ENCODE peak calls at places on chromosomes 12 and 14, in eight cellular contexts. One of them, this sample, is unnamed.
A peak's percentile ranks its signal among the peaks of the same experiment; 100 is the strongest.

GRCh38 chr12:130017571-130018449 is 114.0 kb upstream of the TMEM132D start:
- DNase-seq in effector memory CD4-positive, alpha-beta T cell: no peak
- DNase-seq in left ventricle myocardium inferior: no peak
- DNase-seq in stomach: no peak
- DNase-seq in lung: no peak
- DNase-seq in prostate gland: no peak
- DNase-seq in psoas muscle: peak; percentile 44
- DNase-seq in neural progenitor cell: peak; percentile 30
- DNase-seq in this sample: no peak

GRCh38 chr14:79193689-79194477 is 1017.4 kb downstream of the DIO2 start:
- DNase-seq in effector memory CD4-positive, alpha-beta T cell: no peak
- DNase-seq in left ventricle myocardium inferior: no peak
- DNase-seq in stomach: no peak
- DNase-seq in lung: no peak
- DNase-seq in prostate gland: no peak
- DNase-seq in psoas muscle: no peak
- DNase-seq in neural progenitor cell: no peak
- DNase-seq in this sample: no peak

GRCh38 chr12:15336772-15337553 is 14.7 kb downstream of the PTPRO start:
- DNase-seq in effector memory CD4-positive, alpha-beta T cell: no peak
- DNase-seq in left ventricle myocardium inferior: no peak
- DNase-seq in stomach: no peak
- DNase-seq in lung: no peak
- DNase-seq in prostate gland: no peak
- DNase-seq in psoas muscle: no peak
- DNase-seq in neural progenitor cell: no peak
- DNase-seq in this sample: no peak

GRCh38 chr14:42174357-42174756 is 567.7 kb downstream of the LRFN5 start:
- DNase-seq in effector memory CD4-positive, alpha-beta T cell: no peak
- DNase-seq in left ventricle myocardium inferior: no peak
- DNase-seq in stomach: no peak
- DNase-seq in lung: no peak
- DNase-seq in prostate gland: no peak
- DNase-seq in psoas muscle: no peak
- DNase-seq in neural progenitor cell: no peak
- DNase-seq in this sample: no peak

GRCh38 chr14:99342204-99342603 is 70.2 kb upstream of the BCL11B start:
- DNase-seq in effector memory CD4-positive, alpha-beta T cell: no peak
- DNase-seq in left ventricle myocardium inferior: no peak
- DNase-seq in stomach: no peak
- DNase-seq in lung: no peak
- DNase-seq in prostate gland: no peak
- DNase-seq in psoas muscle: no peak
- DNase-seq in neural progenitor cell: no peak
- DNase-seq in this sample: no peak

GRCh38 chr12:69648476-69648875 is 37.8 kb upstream of the LRRC10 start:
- DNase-seq in effector memory CD4-positive, alpha-beta T cell: no peak
- DNase-seq in left ventricle myocardium inferior: no peak
- DNase-seq in stomach: no peak
- DNase-seq in lung: no peak
- DNase-seq in prostate gland: no peak
- DNase-seq in psoas muscle: no peak
- DNase-seq in neural progenitor cell: no peak
- DNase-seq in this sample: no peak

GRCh38 chr14:106883218-106883692 is 1356.9 kb downstream of the TMEM121 start:
- DNase-seq in effector memory CD4-positive, alpha-beta T cell: peak; percentile 28
- DNase-seq in left ventricle myocardium inferior: no peak
- DNase-seq in stomach: no peak
- DNase-seq in lung: no peak
- DNase-seq in prostate gland: no peak
- DNase-seq in psoas muscle: peak; percentile 32
- DNase-seq in neural progenitor cell: no peak
- DNase-seq in this sample: no peak

GRCh38 chr12:2456813-2457186 is 338.0 kb upstream of the FKBP4 start:
- DNase-seq in effector memory CD4-positive, alpha-beta T cell: no peak
- DNase-seq in left ventricle myocardium inferior: no peak
- DNase-seq in stomach: no peak
- DNase-seq in lung: peak; percentile 51
- DNase-seq in prostate gland: no peak
- DNase-seq in psoas muscle: no peak
- DNase-seq in neural progenitor cell: no peak
- DNase-seq in this sample: no peak

GRCh38 chr14:56796259-56796658 is 14.0 kb downstream of the OTX2 start:
- DNase-seq in effector memory CD4-positive, alpha-beta T cell: no peak
- DNase-seq in left ventricle myocardium inferior: no peak
- DNase-seq in stomach: no peak
- DNase-seq in lung: no peak
- DNase-seq in prostate gland: no peak
- DNase-seq in psoas muscle: no peak
- DNase-seq in neural progenitor cell: peak; percentile 41
- DNase-seq in this sample: no peak

GRCh38 chr12:128338344-128338743 is 71.4 kb downstream of the TMEM132C start:
- DNase-seq in effector memory CD4-positive, alpha-beta T cell: no peak
- DNase-seq in left ventricle myocardium inferior: no peak
- DNase-seq in stomach: no peak
- DNase-seq in lung: no peak
- DNase-seq in prostate gland: no peak
- DNase-seq in psoas muscle: no peak
- DNase-seq in neural progenitor cell: peak; percentile 53
- DNase-seq in this sample: no peak

GRCh38 chr14:26132061-26132460 is 465.8 kb downstream of the NOVA1 start:
- DNase-seq in effector memory CD4-positive, alpha-beta T cell: no peak
- DNase-seq in left ventricle myocardium inferior: no peak
- DNase-seq in stomach: no peak
- DNase-seq in lung: no peak
- DNase-seq in prostate gland: no peak
- DNase-seq in psoas muscle: no peak
- DNase-seq in neural progenitor cell: no peak
- DNase-seq in this sample: no peak

GRCh38 chr12:4984971-4985370 is 58.7 kb upstream of the KCNA5 start:
- DNase-seq in effector memory CD4-positive, alpha-beta T cell: no peak
- DNase-seq in left ventricle myocardium inferior: no peak
- DNase-seq in stomach: no peak
- DNase-seq in lung: no peak
- DNase-seq in prostate gland: no peak
- DNase-seq in psoas muscle: no peak
- DNase-seq in neural progenitor cell: no peak
- DNase-seq in this sample: no peak

GRCh38 chr12:124369055-124369900 is 74.4 kb downstream of the RFLNA start:
- DNase-seq in effector memory CD4-positive, alpha-beta T cell: no peak
- DNase-seq in left ventricle myocardium inferior: peak; percentile 92
- DNase-seq in stomach: peak; percentile 96
- DNase-seq in lung: peak; percentile 89
- DNase-seq in prostate gland: peak; percentile 78
- DNase-seq in psoas muscle: peak; percentile 94
- DNase-seq in neural progenitor cell: no peak
- DNase-seq in this sample: no peak

GRCh38 chr14:99242816-99243795 is 28.9 kb downstream of the BCL11B start:
- DNase-seq in effector memory CD4-positive, alpha-beta T cell: no peak
- DNase-seq in left ventricle myocardium inferior: no peak
- DNase-seq in stomach: no peak
- DNase-seq in lung: no peak
- DNase-seq in prostate gland: no peak
- DNase-seq in psoas muscle: no peak
- DNase-seq in neural progenitor cell: no peak
- DNase-seq in this sample: no peak

GRCh38 chr14:99910337-99911268 is 117.4 kb downstream of the EML1 start:
- DNase-seq in effector memory CD4-positive, alpha-beta T cell: no peak
- DNase-seq in left ventricle myocardium inferior: no peak
- DNase-seq in stomach: no peak
- DNase-seq in lung: no peak
- DNase-seq in prostate gland: no peak
- DNase-seq in psoas muscle: no peak
- DNase-seq in neural progenitor cell: peak; percentile 11
- DNase-seq in this sample: no peak

GRCh38 chr12:26979733-26980132 is 34.5 kb downstream of the TM7SF3 start:
- DNase-seq in effector memory CD4-positive, alpha-beta T cell: no peak
- DNase-seq in left ventricle myocardium inferior: no peak
- DNase-seq in stomach: no peak
- DNase-seq in lung: no peak
- DNase-seq in prostate gland: no peak
- DNase-seq in psoas muscle: no peak
- DNase-seq in neural progenitor cell: no peak
- DNase-seq in this sample: no peak

GRCh38 chr12:124489220-124489619 is 78.2 kb downstream of the NCOR2 start:
- DNase-seq in effector memory CD4-positive, alpha-beta T cell: no peak
- DNase-seq in left ventricle myocardium inferior: no peak
- DNase-seq in stomach: no peak
- DNase-seq in lung: no peak
- DNase-seq in prostate gland: no peak
- DNase-seq in psoas muscle: no peak
- DNase-seq in neural progenitor cell: no peak
- DNase-seq in this sample: no peak

DNA sequence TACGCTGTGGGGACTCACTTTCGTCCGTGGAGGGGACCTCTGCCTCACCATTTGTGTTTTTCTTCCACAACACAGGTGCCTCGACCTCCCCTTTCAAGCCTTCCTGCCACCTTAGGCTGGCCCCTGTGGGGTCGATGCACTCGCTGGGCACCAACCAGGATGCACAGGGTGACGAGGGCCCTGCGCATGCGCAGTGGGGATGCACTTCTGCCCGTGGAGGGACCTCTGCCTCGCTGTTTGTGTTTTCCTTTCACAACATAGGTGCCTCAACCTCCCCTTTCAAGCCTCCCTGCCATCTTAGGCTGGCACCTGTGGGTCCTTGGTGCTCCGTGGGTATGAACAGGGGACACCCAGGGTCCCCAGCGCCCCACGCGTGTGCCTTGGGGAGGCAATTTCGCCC is 356.8 kb downstream of the ALG10 start:
- DNase-seq in effector memory CD4-positive, alpha-beta T cell: no peak
- DNase-seq in left ventricle myocardium inferior: no peak
- DNase-seq in stomach: no peak
- DNase-seq in lung: no peak
- DNase-seq in prostate gland: no peak
- DNase-seq in psoas muscle: no peak
- DNase-seq in neural progenitor cell: no peak
- DNase-seq in this sample: no peak
- H3K9me3 ChIP-seq in effector memory CD4-positive, alpha-beta T cell: peaks cover 7% of the 10 kb centered on the region
- H3K9me3 ChIP-seq in left ventricle myocardium inferior: peaks cover 84% of the 10 kb centered on the region
- H3K9me3 ChIP-seq in stomach: peaks cover 100% of the 10 kb centered on the region
- H3K9me3 ChIP-seq in lung: no peaks in the 10 kb centered on the region
- H3K9me3 ChIP-seq in prostate gland: no peaks in the 10 kb centered on the region
- H3K9me3 ChIP-seq in psoas muscle: no peaks in the 10 kb centered on the region
- H3K9me3 ChIP-seq in neural progenitor cell: no peaks in the 10 kb centered on the region
- H3K9me3 ChIP-seq in this sample: peaks cover 78% of the 10 kb centered on the region

GRCh38 chr14:21072781-21073339 is 2.8 kb downstream of the ARHGEF40 start:
- DNase-seq in effector memory CD4-positive, alpha-beta T cell: no peak
- DNase-seq in left ventricle myocardium inferior: no peak
- DNase-seq in stomach: peak; percentile 84
- DNase-seq in lung: no peak
- DNase-seq in prostate gland: no peak
- DNase-seq in psoas muscle: no peak
- DNase-seq in neural progenitor cell: no peak
- DNase-seq in this sample: no peak
- H3K27ac ChIP-seq in effector memory CD4-positive, alpha-beta T cell: no peak overlapping the region
- H3K27ac ChIP-seq in left ventricle myocardium inferior: peak overlapping the region; percentile 95
- H3K27ac ChIP-seq in stomach: peak overlapping the region; percentile 86
- H3K27ac ChIP-seq in lung: peak overlapping the region; percentile 42
- H3K27ac ChIP-seq in prostate gland: peak overlapping the region; percentile 79
- H3K27ac ChIP-seq in psoas muscle: peak overlapping the region; percentile 84
- H3K27ac ChIP-seq in neural progenitor cell: no peak overlapping the region
- H3K27ac ChIP-seq in this sample: peak overlapping the region; percentile 83

GRCh38 chr12:30395190-30395589 is 300.5 kb downstream of the IPO8 start:
- DNase-seq in effector memory CD4-positive, alpha-beta T cell: no peak
- DNase-seq in left ventricle myocardium inferior: no peak
- DNase-seq in stomach: no peak
- DNase-seq in lung: no peak
- DNase-seq in prostate gland: no peak
- DNase-seq in psoas muscle: no peak
- DNase-seq in neural progenitor cell: no peak
- DNase-seq in this sample: no peak

GRCh38 chr12:30399859-30400258 is 295.8 kb downstream of the IPO8 start:
- DNase-seq in effector memory CD4-positive, alpha-beta T cell: no peak
- DNase-seq in left ventricle myocardium inferior: no peak
- DNase-seq in stomach: no peak
- DNase-seq in lung: no peak
- DNase-seq in prostate gland: no peak
- DNase-seq in psoas muscle: no peak
- DNase-seq in neural progenitor cell: no peak
- DNase-seq in this sample: no peak

GRCh38 chr12:30400349-30400748 is 295.3 kb downstream of the IPO8 start:
- DNase-seq in effector memory CD4-positive, alpha-beta T cell: no peak
- DNase-seq in left ventricle myocardium inferior: no peak
- DNase-seq in stomach: no peak
- DNase-seq in lung: no peak
- DNase-seq in prostate gland: no peak
- DNase-seq in psoas muscle: no peak
- DNase-seq in neural progenitor cell: no peak
- DNase-seq in this sample: no peak

GRCh38 chr12:30391766-30392366 is 303.8 kb downstream of the IPO8 start:
- DNase-seq in effector memory CD4-positive, alpha-beta T cell: no peak
- DNase-seq in left ventricle myocardium inferior: no peak
- DNase-seq in stomach: no peak
- DNase-seq in lung: no peak
- DNase-seq in prostate gland: no peak
- DNase-seq in psoas muscle: no peak
- DNase-seq in neural progenitor cell: no peak
- DNase-seq in this sample: no peak

GRCh38 chr12:30396576-30396975 is 299.1 kb downstream of the IPO8 start:
- DNase-seq in effector memory CD4-positive, alpha-beta T cell: no peak
- DNase-seq in left ventricle myocardium inferior: no peak
- DNase-seq in stomach: no peak
- DNase-seq in lung: no peak
- DNase-seq in prostate gland: no peak
- DNase-seq in psoas muscle: no peak
- DNase-seq in neural progenitor cell: no peak
- DNase-seq in this sample: no peak
- H3K9me3 ChIP-seq in effector memory CD4-positive, alpha-beta T cell: no peaks in the 10 kb centered on the region
- H3K9me3 ChIP-seq in left ventricle myocardium inferior: peaks cover 32% of the 10 kb centered on the region
- H3K9me3 ChIP-seq in stomach: no peaks in the 10 kb centered on the region
- H3K9me3 ChIP-seq in lung: no peaks in the 10 kb centered on the region
- H3K9me3 ChIP-seq in prostate gland: no peaks in the 10 kb centered on the region
- H3K9me3 ChIP-seq in psoas muscle: no peaks in the 10 kb centered on the region
- H3K9me3 ChIP-seq in neural progenitor cell: peaks cover 29% of the 10 kb centered on the region
- H3K9me3 ChIP-seq in this sample: no peaks in the 10 kb centered on the region

GRCh38 chr14:32470161-32470705 is 141.1 kb downstream of the AKAP6 start:
- DNase-seq in effector memory CD4-positive, alpha-beta T cell: no peak
- DNase-seq in left ventricle myocardium inferior: no peak
- DNase-seq in stomach: no peak
- DNase-seq in lung: no peak
- DNase-seq in prostate gland: no peak
- DNase-seq in psoas muscle: no peak
- DNase-seq in neural progenitor cell: no peak
- DNase-seq in this sample: no peak

GRCh38 chr14:32472081-32472480 is 143.0 kb downstream of the AKAP6 start:
- DNase-seq in effector memory CD4-positive, alpha-beta T cell: no peak
- DNase-seq in left ventricle myocardium inferior: no peak
- DNase-seq in stomach: no peak
- DNase-seq in lung: no peak
- DNase-seq in prostate gland: no peak
- DNase-seq in psoas muscle: no peak
- DNase-seq in neural progenitor cell: no peak
- DNase-seq in this sample: no peak

GRCh38 chr14:32473476-32473875 is 144.4 kb downstream of the AKAP6 start:
- DNase-seq in effector memory CD4-positive, alpha-beta T cell: no peak
- DNase-seq in left ventricle myocardium inferior: peak; percentile 41
- DNase-seq in stomach: no peak
- DNase-seq in lung: peak; percentile 34
- DNase-seq in prostate gland: peak; percentile 91
- DNase-seq in psoas muscle: peak; percentile 56
- DNase-seq in neural progenitor cell: no peak
- DNase-seq in this sample: no peak

GRCh38 chr14:32471183-32471582 is 142.1 kb downstream of the AKAP6 start:
- DNase-seq in effector memory CD4-positive, alpha-beta T cell: no peak
- DNase-seq in left ventricle myocardium inferior: no peak
- DNase-seq in stomach: no peak
- DNase-seq in lung: no peak
- DNase-seq in prostate gland: no peak
- DNase-seq in psoas muscle: no peak
- DNase-seq in neural progenitor cell: no peak
- DNase-seq in this sample: no peak

GRCh38 chr14:32472512-32473472 is 143.7 kb downstream of the AKAP6 start:
- DNase-seq in effector memory CD4-positive, alpha-beta T cell: no peak
- DNase-seq in left ventricle myocardium inferior: peak; percentile 39
- DNase-seq in stomach: no peak
- DNase-seq in lung: no peak
- DNase-seq in prostate gland: no peak
- DNase-seq in psoas muscle: peak; percentile 27
- DNase-seq in neural progenitor cell: peak; percentile 7
- DNase-seq in this sample: no peak
- H3K27ac ChIP-seq in effector memory CD4-positive, alpha-beta T cell: no peak overlapping the region
- H3K27ac ChIP-seq in left ventricle myocardium inferior: peak overlapping the region; percentile 84
- H3K27ac ChIP-seq in stomach: no peak overlapping the region
- H3K27ac ChIP-seq in lung: no peak overlapping the region
- H3K27ac ChIP-seq in prostate gland: peak overlapping the region; percentile 39
- H3K27ac ChIP-seq in psoas muscle: peak overlapping the region; percentile 73
- H3K27ac ChIP-seq in neural progenitor cell: no peak overlapping the region
- H3K27ac ChIP-seq in this sample: peak overlapping the region; percentile 82